ENCODE peak calls at places on chromosomes 13 and 19, in eight cellular contexts. E is PC-9, G is MM.1S, Q is heart right ventricle, Y is left lung, D is fibroblast of lung, T is stomach, S is cardiac muscle cell. J is an unnamed sample.

GRCh38 chr19:51593969-51594773 is 23.1 kb downstream of the ZNF175 start:
- DNase-seq in E (peak; percentile 99), G (peak; percentile 86), Q (peak; percentile 98), Y (peak; percentile 100), D (peak; percentile 97), T (peak; percentile 99), S (peak; percentile 99), J (peak; percentile 97)

GRCh38 chr13:99384468-99384867 is 77.3 kb upstream of the GPR183 start:
- DNase-seq in E (no peak), G (no peak), Q (no peak), Y (no peak), D (no peak), T (no peak), S (no peak), J (peak; percentile 61)

GRCh38 chr13:97212540-97213146 is 9.5 kb upstream of the MBNL2 start:
- DNase-seq in E (peak; percentile 40), G (peak; percentile 42), Q (no peak), Y (no peak), D (no peak), T (peak; percentile 42), S (no peak), J (no peak)

GRCh38 chr19:10683582-10683981 is 17.7 kb upstream of the QTRT1 start:
- DNase-seq in E (no peak), G (no peak), Q (no peak), Y (no peak), D (no peak), T (no peak), S (no peak), J (no peak)

GRCh38 chr19:29529646-29530548 is 4.1 kb downstream of the VSTM2B start:
- DNase-seq in E (no peak), G (no peak), Q (no peak), Y (peak; percentile 75), D (no peak), T (no peak), S (peak; percentile 37), J (no peak)

GRCh38 chr19:3055741-3056453 is 6.4 kb downstream of the TLE5 start:
- DNase-seq in E (peak; percentile 83), G (no peak), Q (no peak), Y (peak; percentile 82), D (no peak), T (peak; percentile 87), S (no peak), J (peak; percentile 71)

GRCh38 chr13:33441015-33441414 is 155.5 kb upstream of the STARD13 start:
- DNase-seq in E (peak; percentile 7), G (no peak), Q (no peak), Y (no peak), D (peak; percentile 43), T (peak; percentile 43), S (peak; percentile 37), J (no peak)

GRCh38 chr13:34416833-34417425 is 525.1 kb upstream of the NBEA start:
- DNase-seq in E (no peak), G (no peak), Q (peak; percentile 74), Y (no peak), D (peak; percentile 89), T (no peak), S (no peak), J (no peak)

GRCh38 chr13:83613524-83613923 is 268.8 kb downstream of the SLITRK1 start:
- DNase-seq in E (no peak), G (no peak), Q (no peak), Y (no peak), D (no peak), T (no peak), S (no peak), J (no peak)

GRCh38 chr13:110409581-110409992 is 102.5 kb downstream of the COL4A2 start:
- DNase-seq in E (peak; percentile 59), G (no peak), Q (peak; percentile 57), Y (no peak), D (peak; percentile 93), T (no peak), S (no peak), J (peak; percentile 80)

GRCh38 chr13:41308241-41308640 is 2.8 kb upstream of the NAA16 start:
- DNase-seq in E (no peak), G (no peak), Q (no peak), Y (no peak), D (peak; percentile 20), T (no peak), S (no peak), J (no peak)

DNA sequence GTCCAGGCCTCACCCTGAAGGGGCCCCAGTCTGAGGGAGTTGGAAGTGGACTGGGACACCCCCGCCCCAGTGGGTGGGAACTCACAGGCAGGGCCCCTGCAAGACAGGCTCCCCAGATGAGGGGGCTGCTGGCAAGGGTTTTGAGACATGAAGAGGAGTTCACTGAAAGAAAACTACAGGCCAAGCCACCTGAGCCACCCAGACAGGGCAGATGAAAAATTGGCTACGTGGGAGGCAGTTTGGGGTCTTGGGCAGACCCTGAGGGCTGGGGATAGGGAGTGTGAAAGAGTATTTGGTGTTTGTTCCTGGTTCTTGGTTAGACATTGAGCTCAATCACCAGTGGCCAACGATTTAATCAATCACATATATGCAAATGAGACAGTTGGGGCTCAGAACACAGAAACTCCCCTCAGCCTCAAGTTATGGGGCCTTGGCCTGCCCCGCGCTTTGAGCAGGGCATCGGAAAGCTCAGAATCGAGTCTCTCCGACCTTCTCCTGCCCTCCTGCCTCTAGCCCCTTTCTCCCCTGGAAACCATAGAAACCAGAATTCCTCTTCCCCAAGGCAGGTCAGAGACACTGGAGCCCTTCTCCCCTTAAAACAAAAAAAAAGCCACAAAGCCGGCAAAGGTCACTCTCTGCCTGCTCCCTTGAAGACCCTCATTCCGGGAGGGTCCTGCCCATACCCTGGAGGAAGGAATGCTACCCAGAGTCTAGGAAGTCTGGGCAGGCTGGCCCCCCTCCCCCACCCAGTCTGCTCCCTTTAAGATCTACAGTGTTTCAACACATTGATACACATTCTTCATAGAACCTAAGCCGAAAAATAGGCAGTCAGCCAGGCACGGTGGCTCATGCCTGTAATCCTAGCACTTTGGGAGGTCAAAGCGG is 1.3 kb upstream of the ISYNA1 start:
- DNase-seq in E (no peak), G (no peak), Q (no peak), Y (no peak), D (peak; percentile 57), T (peak; percentile 58), S (no peak), J (no peak)
- H3K27ac ChIP-seq in E (peak overlapping the region; percentile 72), G (no peak overlapping the region), Q (peak overlapping the region; percentile 74), Y (no peak overlapping the region), D (no peak overlapping the region), T (peak overlapping the region; percentile 79), S (peak overlapping the region; percentile 95), J (peak overlapping the region; percentile 90)

GRCh38 chr19:57606931-57607330 is 7.1 kb upstream of the ZNF134 start:
- DNase-seq in E (no peak), G (no peak), Q (no peak), Y (no peak), D (no peak), T (no peak), S (no peak), J (no peak)
- H3K4me3 ChIP-seq in E (no peak overlapping the region), G (no peak overlapping the region), Q (no peak overlapping the region), Y (no peak overlapping the region), D (no peak overlapping the region), T (no peak overlapping the region), S (no peak overlapping the region), J (no peak overlapping the region)

GRCh38 chr19:42277821-42278809 is 9.1 kb downstream of the CIC start:
- DNase-seq in E (peak; percentile 74), G (no peak), Q (peak; percentile 40), Y (no peak), D (peak; percentile 30), T (no peak), S (no peak), J (peak; percentile 75)
- TF ChIP-seq CTCF in E (no peak), G (no peak), Q (no peak), Y (no peak), D (no peak), T (no peak), S (no peak), J (no peak)

DNA sequence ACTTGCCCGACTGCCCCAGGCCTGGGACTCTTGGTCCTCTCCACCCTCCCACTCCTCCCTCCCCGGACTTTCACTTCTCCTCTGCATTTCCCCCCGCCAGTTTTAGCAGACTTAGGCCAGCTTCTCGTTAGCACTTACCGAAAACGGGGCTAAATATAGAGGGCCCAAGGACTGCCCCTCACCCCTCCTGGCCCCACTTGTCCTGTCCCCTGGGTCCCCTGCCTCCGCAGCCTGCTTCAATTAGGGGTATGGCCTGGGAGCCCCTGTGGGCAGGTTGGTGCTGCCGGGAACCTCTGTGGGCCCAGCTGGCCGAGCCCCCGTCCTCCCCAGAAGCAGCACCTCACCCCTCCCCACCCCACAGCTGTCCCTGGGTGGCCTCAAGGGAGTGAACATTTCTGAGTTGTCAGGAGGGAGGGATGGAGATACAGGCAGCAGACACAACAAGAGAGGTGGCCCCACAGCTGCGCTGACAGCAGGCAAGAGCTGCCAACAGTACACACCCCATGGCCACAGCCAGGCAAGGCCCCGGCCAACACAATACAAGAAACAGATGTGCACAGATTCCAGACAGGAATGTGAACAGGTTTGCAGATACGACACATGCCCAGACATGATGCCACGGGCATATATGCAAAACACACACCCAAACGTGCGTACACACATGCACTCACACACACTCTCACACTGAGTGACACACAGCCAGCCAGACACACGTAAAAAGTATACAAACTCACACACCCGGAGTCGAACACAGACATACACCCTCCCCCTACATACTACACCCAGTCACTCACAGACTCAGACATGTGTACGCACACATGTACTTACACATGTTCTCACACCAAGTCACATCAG is 2.6 kb downstream of the POU2F2 start:
- DNase-seq in E (no peak), G (peak; percentile 70), Q (peak; percentile 34), Y (no peak), D (peak; percentile 45), T (peak; percentile 29), S (no peak), J (no peak)
- H3K27ac ChIP-seq in E (no peak overlapping the region), G (peak overlapping the region; percentile 72), Q (no peak overlapping the region), Y (no peak overlapping the region), D (no peak overlapping the region), T (no peak overlapping the region), S (no peak overlapping the region), J (no peak overlapping the region)

DNA sequence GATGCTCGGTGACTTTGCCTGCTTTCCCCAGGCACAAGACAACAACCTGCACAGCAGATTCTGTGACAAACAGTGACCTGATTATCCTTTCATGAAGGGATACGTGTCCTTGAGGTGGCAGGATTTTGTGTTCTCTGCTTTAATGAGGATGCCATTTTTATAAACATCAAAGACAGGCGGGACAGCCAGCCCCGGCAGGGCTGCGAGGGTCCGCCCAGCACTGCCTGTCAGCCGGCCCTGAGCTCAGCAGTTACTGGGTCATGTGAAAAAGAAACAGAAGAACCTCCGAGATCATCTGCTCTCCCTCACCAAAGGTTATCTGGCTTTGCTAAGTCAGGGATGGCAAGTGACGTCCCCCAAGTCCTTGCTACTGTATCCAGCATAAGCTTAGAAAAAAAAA is 666.4 kb upstream of the ARGLU1 start:
- DNase-seq in E (no peak), G (no peak), Q (no peak), Y (peak; percentile 41), D (no peak), T (no peak), S (peak; percentile 7), J (no peak)
- H3K4me3 ChIP-seq in E (no peak overlapping the region), G (no peak overlapping the region), Q (no peak overlapping the region), Y (no peak overlapping the region), D (no peak overlapping the region), T (no peak overlapping the region), S (no peak overlapping the region), J (no peak overlapping the region)

GRCh38 chr19:1221904-1222255 is 15.9 kb downstream of the CBARP start:
- DNase-seq in E (no peak), G (no peak), Q (no peak), Y (no peak), D (no peak), T (no peak), S (no peak), J (no peak)
- TF ChIP-seq CTCF in E (no peak), G (no peak), Q (no peak), Y (no peak), D (no peak), T (no peak), S (no peak), J (no peak)

GRCh38 chr13:68713394-68713793 is 1394.2 kb upstream of the ATXN8OS start:
- DNase-seq in E (no peak), G (no peak), Q (no peak), Y (no peak), D (peak; percentile 8), T (no peak), S (no peak), J (no peak)
- H3K27ac ChIP-seq in E (no peak overlapping the region), G (no peak overlapping the region), Q (no peak overlapping the region), Y (no peak overlapping the region), D (no peak overlapping the region), T (no peak overlapping the region), S (no peak overlapping the region), J (no peak overlapping the region)